ENCODE peak calls at places on chromosome 3, in eight cellular contexts. K is HEK293T; R is midbrain; B is memory B cell; P is CD4-positive, alpha-beta T cell; A is NCI-H1417; F is T-helper 17 cell; J is activated naive CD8-positive, alpha-beta T cell treated with anti-CD3 and anti-CD28 coated beads, Interleukin-2, amount 50 U/mL, for 24 hours. E is an unnamed sample.

GRCh38 chr3:113485161-113485609 is 29.8 kb downstream of the SPICE1 start:
- DNase-seq in K (no peak), R (no peak), B (no peak), P (peak), A (no peak), F (peak), J (no peak), E (no peak)

GRCh38 chr3:61537366-61537765 is 24.0 kb upstream of the PTPRG start:
- DNase-seq in K (no peak), R (no peak), B (no peak), P (no peak), A (peak), F (no peak), J (no peak), E (no peak)

GRCh38 chr3:122952509-122952908 is 75.1 kb downstream of the SEMA5B start:
- DNase-seq in K (no peak), R (no peak), B (no peak), P (no peak), A (no peak), F (no peak), J (no peak), E (no peak)

GRCh38 chr3:193040836-193041672 is 123.4 kb upstream of the MB21D2 start:
- DNase-seq in K (no peak), R (peak), B (no peak), P (no peak), A (peak), F (no peak), J (no peak), E (peak)

GRCh38 chr3:100662113-100662823 is 47.0 kb upstream of the TFG start:
- DNase-seq in K (no peak), R (no peak), B (no peak), P (no peak), A (no peak), F (no peak), J (no peak), E (no peak)

GRCh38 chr3:50474717-50475116 is 28.7 kb downstream of the CACNA2D2 start:
- DNase-seq in K (no peak), R (no peak), B (no peak), P (no peak), A (no peak), F (no peak), J (no peak), E (no peak)

GRCh38 chr3:34140606-34141005 is 342.2 kb downstream of the PDCD6IP start:
- DNase-seq in K (no peak), R (no peak), B (no peak), P (no peak), A (no peak), F (no peak), J (no peak), E (no peak)

GRCh38 chr3:123884258-123884831 is at the start of gene MYLK:
- DNase-seq in K (peak), R (peak), B (no peak), P (no peak), A (peak), F (no peak), J (peak), E (peak)

GRCh38 chr3:195876297-195877031 is 31.9 kb downstream of the TNK2 start:
- DNase-seq in K (no peak), R (no peak), B (no peak), P (no peak), A (no peak), F (peak), J (no peak), E (no peak)

GRCh38 chr3:189071452-189071851 is 100.3 kb upstream of the TPRG1 start:
- DNase-seq in K (no peak), R (no peak), B (no peak), P (no peak), A (peak), F (no peak), J (no peak), E (no peak)

GRCh38 chr3:111733154-111733553 is 125.9 kb upstream of the PHLDB2 start:
- DNase-seq in K (no peak), R (no peak), B (no peak), P (no peak), A (no peak), F (no peak), J (no peak), E (no peak)

GRCh38 chr3:54517424-54517823 is 395.1 kb downstream of the CACNA2D3 start:
- DNase-seq in K (no peak), R (no peak), B (no peak), P (no peak), A (no peak), F (no peak), J (no peak), E (no peak)

GRCh38 chr3:195160257-195160898 is 110.6 kb downstream of the XXYLT1 start:
- DNase-seq in K (no peak), R (no peak), B (no peak), P (no peak), A (peak), F (no peak), J (no peak), E (no peak)

GRCh38 chr3:105867690-105868449 is 942 bp downstream of the CBLB start:
- DNase-seq in K (no peak), R (no peak), B (no peak), P (no peak), A (no peak), F (no peak), J (no peak), E (no peak)

GRCh38 chr3:34067442-34068130 is 269.2 kb downstream of the PDCD6IP start:
- DNase-seq in K (no peak), R (peak), B (no peak), P (no peak), A (no peak), F (no peak), J (no peak), E (peak)

E was measured in WERI-Rb-1.